ENCODE peak calls at places on chromosomes 7 and 10, in seven cellular contexts. S is K562, N is glutamatergic neuron, R is left cardiac atrium, Y is HTR-8/SVneo, E is dermis blood vessel endothelial cell, A is Peyer's patch. W is an unnamed sample.

GRCh38 chr7:12389089-12389700 is 14.5 kb downstream of the VWDE start:
- DNase-seq in E (peak), N (peak), Y (peak), S (peak), A (no peak), R (no peak), W (peak)

GRCh38 chr10:3954615-3955014 is 169.6 kb upstream of the KLF6 start:
- DNase-seq in E (no peak), S (no peak), A (no peak), R (no peak), Y (no peak), N (no peak), W (no peak)

GRCh38 chr10:389836-390448 is 254.7 kb downstream of the ZMYND11 start:
- DNase-seq in N (no peak), R (no peak), E (no peak), S (no peak), A (no peak), Y (no peak), W (no peak)

GRCh38 chr10:115432188-115432819 is 339.1 kb downstream of the ATRNL1 start:
- DNase-seq in Y (no peak), R (no peak), S (no peak), N (no peak), E (peak), A (no peak), W (peak)

GRCh38 chr7:26439502-26440252 is 148.0 kb downstream of the SNX10 start:
- DNase-seq in A (no peak), N (peak), E (no peak), Y (no peak), R (no peak), S (no peak), W (no peak)

GRCh38 chr10:61081331-61081730 is 137.3 kb upstream of the RHOBTB1 start:
- DNase-seq in A (no peak), R (no peak), N (no peak), S (no peak), Y (no peak), E (no peak), W (no peak)

GRCh38 chr7:40986351-40986873 is 716.5 kb downstream of the INHBA start:
- DNase-seq in A (no peak), Y (peak), N (no peak), S (no peak), R (no peak), E (no peak), W (no peak)

GRCh38 chr7:1639071-1639470 is 31.0 kb upstream of the ELFN1 start:
- DNase-seq in E (no peak), N (no peak), S (no peak), R (no peak), Y (no peak), A (peak), W (no peak)

GRCh38 chr7:82762880-82763279 is 319.3 kb upstream of the CACNA2D1 start:
- DNase-seq in S (no peak), R (no peak), E (no peak), A (no peak), Y (no peak), N (no peak), W (no peak)

GRCh38 chr7:39951156-39951942 is 1.3 kb downstream of the CDK13 start:
- DNase-seq in A (peak), N (peak), E (peak), R (peak), Y (no peak), S (peak), W (peak)

GRCh38 chr7:123929107-123929506 is 4.1 kb downstream of the SPAM1 start:
- DNase-seq in N (no peak), R (no peak), S (no peak), A (no peak), E (no peak), Y (no peak), W (no peak)

GRCh38 chr10:59606551-59606961 is 103.1 kb downstream of the SLC16A9 start:
- DNase-seq in E (no peak), R (no peak), S (no peak), A (no peak), Y (no peak), N (no peak), W (no peak)

GRCh38 chr7:100122067-100122466 is 2.6 kb downstream of the CNPY4 start:
- DNase-seq in Y (no peak), A (no peak), S (peak), E (no peak), R (no peak), N (no peak), W (no peak)

GRCh38 chr10:71344916-71345557 is 26.0 kb downstream of the SLC29A3 start:
- DNase-seq in N (no peak), E (no peak), S (no peak), A (no peak), Y (no peak), R (no peak), W (no peak)

W was measured in endothelial cell of umbilical vein.